ENCODE peak calls at places on chromosome 1, in eight cellular contexts. T is tibial nerve, S is colonic mucosa, M is hepatocyte, D is pancreas, N is aorta, C is ascending aorta, I is upper lobe of right lung. B is an unnamed sample.

GRCh38 chr1:9593492-9594465 is 5.1 kb downstream of the TMEM201 start:
- DNase-seq in T (no peak), S (peak; percentile 62), M (peak; percentile 81), D (peak; percentile 55), N (peak; percentile 84), C (no peak), I (peak; percentile 71), B (peak; percentile 81)

GRCh38 chr1:54716299-54717047 is 812 bp downstream of the TTC4 start:
- DNase-seq in T (no peak), S (no peak), M (no peak), D (no peak), N (no peak), C (no peak), I (no peak), B (no peak)

GRCh38 chr1:152725261-152725660 is 17.3 kb downstream of the LCE4A start:
- DNase-seq in T (no peak), S (no peak), M (no peak), D (no peak), N (no peak), C (no peak), I (no peak), B (no peak)

GRCh38 chr1:230430499-230430898 is 4.4 kb upstream of the PGBD5 start:
- DNase-seq in T (no peak), S (no peak), M (no peak), D (no peak), N (no peak), C (no peak), I (no peak), B (no peak)

GRCh38 chr1:112904071-112904830 is 51.7 kb downstream of the SLC16A1 start:
- DNase-seq in T (no peak), S (no peak), M (peak; percentile 16), D (no peak), N (no peak), C (no peak), I (no peak), B (no peak)

GRCh38 chr1:174700775-174701174 is 253.0 kb downstream of the GPR52 start:
- DNase-seq in T (no peak), S (no peak), M (no peak), D (no peak), N (no peak), C (no peak), I (no peak), B (no peak)

GRCh38 chr1:241167121-241167619 is 189.8 kb downstream of the RGS7 start:
- DNase-seq in T (no peak), S (no peak), M (no peak), D (no peak), N (no peak), C (no peak), I (no peak), B (no peak)

GRCh38 chr1:175877939-175878730 is 134.7 kb upstream of the TNR start:
- DNase-seq in T (no peak), S (no peak), M (peak; percentile 23), D (no peak), N (peak; percentile 88), C (peak; percentile 88), I (no peak), B (no peak)

GRCh38 chr1:70487910-70488665 is 77.0 kb downstream of the CTH start:
- DNase-seq in T (no peak), S (peak; percentile 27), M (peak; percentile 42), D (peak; percentile 25), N (no peak), C (no peak), I (no peak), B (no peak)

GRCh38 chr1:159197767-159198557 is 6.7 kb upstream of the ACKR1 start:
- DNase-seq in T (peak; percentile 55), S (peak; percentile 73), M (peak; percentile 88), D (peak; percentile 55), N (no peak), C (peak; percentile 19), I (peak; percentile 63), B (peak; percentile 37)

GRCh38 chr1:76595024-76595423 is 272.3 kb upstream of the ST6GALNAC5 start:
- DNase-seq in T (no peak), S (peak; percentile 72), M (peak; percentile 5), D (no peak), N (no peak), C (no peak), I (no peak), B (no peak)

GRCh38 chr1:12387641-12388040 is 157.8 kb downstream of the VPS13D start:
- DNase-seq in T (no peak), S (no peak), M (no peak), D (no peak), N (no peak), C (no peak), I (no peak), B (no peak)

GRCh38 chr1:205913451-205914204 is 29.6 kb downstream of the SLC26A9 start:
- DNase-seq in T (no peak), S (no peak), M (peak; percentile 43), D (peak; percentile 40), N (peak; percentile 86), C (no peak), I (peak; percentile 78), B (peak; percentile 69)

GRCh38 chr1:181638004-181638403 is 154.7 kb downstream of the CACNA1E start:
- DNase-seq in T (no peak), S (no peak), M (no peak), D (no peak), N (no peak), C (no peak), I (no peak), B (no peak)

GRCh38 chr1:65149391-65149729 is 1.4 kb downstream of the AK4 start:
- DNase-seq in T (no peak), S (no peak), M (no peak), D (no peak), N (no peak), C (no peak), I (no peak), B (no peak)

GRCh38 chr1:181971424-181971823 is 90.1 kb downstream of the ZNF648 start:
- DNase-seq in T (no peak), S (no peak), M (no peak), D (no peak), N (no peak), C (no peak), I (no peak), B (no peak)

GRCh38 chr1:7478797-7479499 is 292.1 kb upstream of the VAMP3 start:
- DNase-seq in T (no peak), S (peak; percentile 69), M (peak; percentile 80), D (peak; percentile 45), N (no peak), C (no peak), I (peak; percentile 92), B (peak; percentile 85)

GRCh38 chr1:1511533-1512285 is at the start of gene ATAD3A:
- DNase-seq in T (peak; percentile 96), S (peak; percentile 99), M (peak; percentile 99), D (peak; percentile 98), N (peak; percentile 100), C (peak; percentile 89), I (peak; percentile 100), B (peak; percentile 99)

GRCh38 chr1:12129624-12130023 is 37.2 kb upstream of the TNFRSF1B start:
- DNase-seq in T (no peak), S (no peak), M (no peak), D (no peak), N (no peak), C (no peak), I (no peak), B (no peak)

GRCh38 chr1:38835230-38835827 is 24.2 kb downstream of the RRAGC start:
- DNase-seq in T (no peak), S (peak; percentile 64), M (peak; percentile 90), D (peak; percentile 47), N (no peak), C (no peak), I (no peak), B (no peak)

GRCh38 chr1:197526736-197527371 is 248.4 kb downstream of the DENND1B start:
- DNase-seq in T (no peak), S (no peak), M (peak; percentile 63), D (no peak), N (no peak), C (no peak), I (no peak), B (no peak)

GRCh38 chr1:94672934-94673333 is 131.4 kb upstream of the F3 start:
- DNase-seq in T (no peak), S (no peak), M (peak; percentile 50), D (no peak), N (no peak), C (no peak), I (no peak), B (no peak)

GRCh38 chr1:237041795-237042466 is at the start of gene RYR2:
- DNase-seq in T (no peak), S (no peak), M (peak; percentile 70), D (no peak), N (peak; percentile 84), C (no peak), I (no peak), B (peak; percentile 70)

GRCh38 chr1:173255214-173255813 is 48.2 kb upstream of the TNFSF4 start:
- DNase-seq in T (no peak), S (peak; percentile 34), M (peak; percentile 33), D (no peak), N (no peak), C (no peak), I (no peak), B (no peak)

GRCh38 chr1:176217461-176218099 is 10.5 kb upstream of the COP1 start:
- DNase-seq in T (no peak), S (no peak), M (no peak), D (peak; percentile 35), N (no peak), C (no peak), I (no peak), B (no peak)

GRCh38 chr1:151061704-151062103 is 1.5 kb downstream of the MLLT11 start:
- DNase-seq in T (no peak), S (no peak), M (no peak), D (no peak), N (no peak), C (no peak), I (no peak), B (no peak)
- H3K27ac ChIP-seq in T (no peak overlapping the region), S (no peak overlapping the region), M (peak overlapping the region; percentile 100), D (no peak overlapping the region), N (no peak overlapping the region), C (peak overlapping the region; percentile 96), I (no peak overlapping the region), B (peak overlapping the region; percentile 94)

DNA sequence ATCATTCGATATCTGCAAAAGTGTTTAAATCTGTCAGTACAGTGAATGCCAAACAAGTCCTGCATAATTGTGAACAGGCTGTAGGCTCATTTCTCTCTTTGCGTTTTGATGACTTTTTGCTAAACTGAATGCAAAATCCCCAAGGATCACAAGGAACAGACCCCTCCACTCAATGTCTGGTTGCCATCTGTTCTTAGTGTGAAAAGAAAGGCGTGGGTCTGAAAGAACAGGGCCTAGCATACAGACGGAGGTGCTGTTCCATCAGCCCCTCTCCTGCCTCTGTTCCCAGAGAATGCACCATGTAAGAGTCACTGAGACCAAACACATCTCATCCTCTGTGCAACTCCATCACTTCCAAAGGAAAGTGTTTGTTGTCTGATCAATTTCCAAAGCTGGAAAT is 40.4 kb downstream of the EIF2B3 start:
- DNase-seq in T (no peak), S (no peak), M (no peak), D (no peak), N (no peak), C (no peak), I (no peak), B (no peak)
- H3K4me1 ChIP-seq in T (no peaks in the 10 kb centered on the region), S (no peaks in the 10 kb centered on the region), M (peaks cover 12% of the 10 kb centered on the region), D (peaks cover 19% of the 10 kb centered on the region), N (peaks cover 5% of the 10 kb centered on the region), C (peaks cover 34% of the 10 kb centered on the region), I (peaks cover 12% of the 10 kb centered on the region), B (peaks cover 29% of the 10 kb centered on the region)

GRCh38 chr1:239572183-239572582 is 185.8 kb downstream of the CHRM3 start:
- DNase-seq in T (no peak), S (no peak), M (no peak), D (no peak), N (no peak), C (no peak), I (no peak), B (no peak)
- H3K9me3 ChIP-seq in T (no peaks in the 10 kb centered on the region), S (no peaks in the 10 kb centered on the region), M (no peaks in the 10 kb centered on the region), D (no peaks in the 10 kb centered on the region), N (no peaks in the 10 kb centered on the region), C (no peaks in the 10 kb centered on the region), I (no peaks in the 10 kb centered on the region), B (no peaks in the 10 kb centered on the region)

GRCh38 chr1:17082761-17083160 is 28.9 kb upstream of the SDHB start:
- DNase-seq in T (no peak), S (no peak), M (no peak), D (no peak), N (no peak), C (no peak), I (no peak), B (no peak)
- H3K27ac ChIP-seq in T (no peak overlapping the region), S (no peak overlapping the region), M (no peak overlapping the region), D (no peak overlapping the region), N (no peak overlapping the region), C (no peak overlapping the region), I (no peak overlapping the region), B (no peak overlapping the region)

B was measured in heart left ventricle.